ENCODE peak calls at places on chromosome 6, in four cellular contexts. One of them, this sample, is unnamed. For H3K4me1, the result is how much of the 10 kb centered on the place peaks cover.

GRCh38 chr6:17831135-17831534 is 124.4 kb upstream of the NUP153 start:
- DNase-seq in neural progenitor cell: no peak
- DNase-seq in HCT116: no peak
- DNase-seq in PC-3: peak
- DNase-seq in this sample: peak

GRCh38 chr6:135522975-135523692 is 25.6 kb upstream of the AHI1 start:
- DNase-seq in HCT116: no peak
- DNase-seq in PC-3: peak
- DNase-seq in neural progenitor cell: no peak
- DNase-seq in this sample: peak

GRCh38 chr6:158283304-158284005 is 28.8 kb upstream of the TULP4 start:
- DNase-seq in HCT116: no peak
- DNase-seq in neural progenitor cell: peak
- DNase-seq in PC-3: no peak
- DNase-seq in this sample: peak

GRCh38 chr6:12420626-12421025 is 130.5 kb downstream of the EDN1 start:
- DNase-seq in HCT116: no peak
- DNase-seq in neural progenitor cell: peak
- DNase-seq in PC-3: peak
- DNase-seq in this sample: peak

GRCh38 chr6:123898669-123899068 is 95.0 kb downstream of the NKAIN2 start:
- DNase-seq in neural progenitor cell: no peak
- DNase-seq in HCT116: no peak
- DNase-seq in PC-3: no peak
- DNase-seq in this sample: no peak

GRCh38 chr6:89792881-89793280 is 26.7 kb downstream of the MDN1 start:
- DNase-seq in neural progenitor cell: peak
- DNase-seq in HCT116: peak
- DNase-seq in PC-3: peak
- DNase-seq in this sample: peak

GRCh38 chr6:43457643-43458042 is 2.3 kb upstream of the DLK2 start:
- DNase-seq in HCT116: no peak
- DNase-seq in PC-3: peak
- DNase-seq in neural progenitor cell: no peak
- DNase-seq in this sample: no peak

GRCh38 chr6:158837684-158838625 is 18.8 kb upstream of the EZR start:
- DNase-seq in PC-3: no peak
- DNase-seq in HCT116: no peak
- DNase-seq in neural progenitor cell: peak
- DNase-seq in this sample: peak

GRCh38 chr6:140736227-140736626 is 1361.8 kb upstream of the CITED2 start:
- DNase-seq in HCT116: no peak
- DNase-seq in neural progenitor cell: no peak
- DNase-seq in PC-3: no peak
- DNase-seq in this sample: no peak

GRCh38 chr6:143408151-143408786 is 42.2 kb downstream of the ADAT2 start:
- DNase-seq in PC-3: peak
- DNase-seq in HCT116: no peak
- DNase-seq in neural progenitor cell: no peak
- DNase-seq in this sample: no peak

GRCh38 chr6:105993769-105994521 is 92.2 kb upstream of the PRDM1 start:
- DNase-seq in HCT116: no peak
- DNase-seq in neural progenitor cell: peak
- DNase-seq in PC-3: no peak
- DNase-seq in this sample: peak

GRCh38 chr6:24720131-24720603 is 1.2 kb upstream of the C6orf62 start:
- DNase-seq in HCT116: no peak
- DNase-seq in neural progenitor cell: peak
- DNase-seq in PC-3: peak
- DNase-seq in this sample: peak

GRCh38 chr6:40922281-40922680 is 116.7 kb downstream of the UNC5CL start:
- DNase-seq in HCT116: no peak
- DNase-seq in neural progenitor cell: no peak
- DNase-seq in PC-3: peak
- DNase-seq in this sample: peak

GRCh38 chr6:111885373-111886027 is 12.2 kb upstream of the FYN start:
- DNase-seq in neural progenitor cell: no peak
- DNase-seq in HCT116: no peak
- DNase-seq in PC-3: no peak
- DNase-seq in this sample: no peak

GRCh38 chr6:33962186-33962585 is 158.4 kb upstream of the MLN start:
- DNase-seq in HCT116: no peak
- DNase-seq in PC-3: peak
- DNase-seq in neural progenitor cell: no peak
- DNase-seq in this sample: peak

GRCh38 chr6:129297592-129297991 is 412.4 kb downstream of the ARHGAP18 start:
- DNase-seq in PC-3: peak
- DNase-seq in HCT116: no peak
- DNase-seq in neural progenitor cell: no peak
- DNase-seq in this sample: no peak

GRCh38 chr6:106178900-106179299 is 92.8 kb downstream of the PRDM1 start:
- DNase-seq in PC-3: no peak
- DNase-seq in HCT116: no peak
- DNase-seq in neural progenitor cell: no peak
- DNase-seq in this sample: no peak

GRCh38 chr6:132751828-132752227 is 5.9 kb downstream of the VNN2 start:
- DNase-seq in PC-3: no peak
- DNase-seq in HCT116: no peak
- DNase-seq in neural progenitor cell: no peak
- DNase-seq in this sample: no peak

GRCh38 chr6:133973109-133973971 is 20.3 kb downstream of the TBPL1 start:
- DNase-seq in neural progenitor cell: peak
- DNase-seq in HCT116: peak
- DNase-seq in PC-3: peak
- DNase-seq in this sample: peak

DNA sequence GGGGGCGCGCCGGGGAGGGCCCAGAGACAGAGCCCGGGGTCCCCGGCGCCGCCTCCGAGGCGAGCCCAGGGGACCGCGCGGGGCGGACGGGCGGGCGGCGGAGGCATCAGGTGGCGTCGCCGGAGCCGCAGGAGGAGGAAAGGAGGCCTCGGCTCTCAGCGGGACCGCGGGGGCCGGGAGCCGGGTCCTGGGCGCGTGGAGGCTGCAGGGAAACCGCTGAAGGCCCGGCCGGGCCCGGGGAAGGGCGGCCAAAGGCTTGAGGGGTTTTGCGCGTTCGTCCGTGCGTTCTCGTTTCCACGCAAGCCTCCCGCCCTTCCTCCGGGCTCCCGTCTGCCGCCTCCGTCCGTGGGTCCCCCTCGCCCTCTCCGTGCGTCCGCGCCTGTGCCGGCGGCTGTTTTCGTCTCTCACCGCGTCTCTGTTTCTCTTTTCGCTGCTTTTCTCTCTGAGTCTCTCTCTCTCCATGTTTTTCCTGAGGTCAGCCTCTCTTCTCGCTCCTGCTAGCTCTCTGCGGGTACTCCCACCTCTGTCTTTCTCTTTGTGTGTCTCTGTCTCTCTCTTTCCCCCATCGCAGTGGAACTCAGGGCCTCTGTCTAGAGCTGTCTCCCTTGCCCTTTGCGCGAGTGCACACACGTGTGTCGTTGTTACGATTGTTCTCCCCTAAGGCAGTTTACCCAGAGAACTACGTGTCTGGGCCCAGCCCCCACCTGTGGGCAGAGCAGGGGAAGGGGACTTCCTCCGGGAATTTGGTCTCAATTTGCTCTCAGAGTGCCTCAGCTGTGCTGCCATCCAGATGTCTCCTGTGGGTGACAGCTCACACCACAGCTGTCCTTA is 2.1 kb downstream of the IRF4 start:
- DNase-seq in PC-3: no peak
- DNase-seq in neural progenitor cell: peak
- DNase-seq in HCT116: no peak
- DNase-seq in this sample: no peak
- TF ChIP-seq EZH2 in PC-3: no peak
- TF ChIP-seq EZH2 in neural progenitor cell: no peak
- TF ChIP-seq EZH2 in HCT116: no peak
- TF ChIP-seq EZH2 in this sample: no peak

DNA sequence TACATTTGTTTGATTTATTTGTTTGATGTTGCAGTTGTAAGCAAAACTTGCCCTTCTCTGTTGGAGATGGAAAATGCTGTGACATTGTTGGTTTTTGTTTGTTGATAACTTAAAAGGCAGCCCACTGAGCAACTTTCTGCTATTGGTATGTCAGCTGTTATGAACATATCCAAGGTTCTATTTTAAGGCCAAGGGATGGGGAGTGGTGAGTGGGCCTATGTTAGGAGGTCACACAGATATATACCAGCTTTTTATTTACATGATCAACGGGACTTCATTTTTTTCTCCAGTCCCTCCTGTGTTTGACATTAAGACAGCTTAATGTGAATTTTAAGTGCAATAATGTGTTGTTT is 5.8 kb downstream of the QKI start:
- DNase-seq in neural progenitor cell: no peak
- DNase-seq in HCT116: no peak
- DNase-seq in PC-3: no peak
- DNase-seq in this sample: peak
- H3K4me1 ChIP-seq in neural progenitor cell: under half
- H3K4me1 ChIP-seq in HCT116: under half
- H3K4me1 ChIP-seq in PC-3: under half
- H3K4me1 ChIP-seq in this sample: half or more

GRCh38 chr6:150271172-150271500 is 97.7 kb upstream of the IYD start:
- DNase-seq in PC-3: no peak
- DNase-seq in neural progenitor cell: no peak
- DNase-seq in HCT116: no peak
- DNase-seq in this sample: no peak

GRCh38 chr6:150269130-150269856 is 99.5 kb upstream of the IYD start:
- DNase-seq in PC-3: no peak
- DNase-seq in neural progenitor cell: no peak
- DNase-seq in HCT116: no peak
- DNase-seq in this sample: no peak

GRCh38 chr6:150271501-150272263 is 97.1 kb upstream of the IYD start:
- DNase-seq in neural progenitor cell: no peak
- DNase-seq in PC-3: no peak
- DNase-seq in HCT116: no peak
- DNase-seq in this sample: no peak

GRCh38 chr6:150270330-150271052 is 98.3 kb upstream of the IYD start:
- DNase-seq in HCT116: no peak
- DNase-seq in neural progenitor cell: no peak
- DNase-seq in PC-3: no peak
- DNase-seq in this sample: no peak

DNA sequence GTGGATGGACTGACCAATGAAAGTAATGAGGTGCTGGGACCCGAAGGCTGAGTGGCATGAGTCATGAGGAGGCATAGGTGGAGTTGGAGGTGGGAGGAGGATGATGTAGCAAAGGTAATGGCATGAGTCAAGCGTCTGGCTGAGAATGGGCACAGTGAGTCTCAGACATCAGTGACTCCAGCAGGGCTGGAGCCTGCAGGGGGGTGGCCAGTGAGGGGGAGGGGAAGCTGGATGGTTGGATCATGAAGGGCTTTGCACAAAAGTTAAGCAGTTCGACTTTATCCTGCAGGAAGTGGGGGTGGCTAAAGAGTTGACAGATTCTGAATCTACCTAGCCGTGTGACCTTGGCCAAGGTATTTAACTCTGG is 99.0 kb upstream of the IYD start:
- DNase-seq in PC-3: peak
- DNase-seq in HCT116: peak
- DNase-seq in neural progenitor cell: no peak
- DNase-seq in this sample: peak
- TF ChIP-seq EZH2phosphoT487 in PC-3: no peak
- TF ChIP-seq EZH2phosphoT487 in HCT116: no peak
- TF ChIP-seq EZH2phosphoT487 in neural progenitor cell: no peak
- TF ChIP-seq EZH2phosphoT487 in this sample: no peak

DNA sequence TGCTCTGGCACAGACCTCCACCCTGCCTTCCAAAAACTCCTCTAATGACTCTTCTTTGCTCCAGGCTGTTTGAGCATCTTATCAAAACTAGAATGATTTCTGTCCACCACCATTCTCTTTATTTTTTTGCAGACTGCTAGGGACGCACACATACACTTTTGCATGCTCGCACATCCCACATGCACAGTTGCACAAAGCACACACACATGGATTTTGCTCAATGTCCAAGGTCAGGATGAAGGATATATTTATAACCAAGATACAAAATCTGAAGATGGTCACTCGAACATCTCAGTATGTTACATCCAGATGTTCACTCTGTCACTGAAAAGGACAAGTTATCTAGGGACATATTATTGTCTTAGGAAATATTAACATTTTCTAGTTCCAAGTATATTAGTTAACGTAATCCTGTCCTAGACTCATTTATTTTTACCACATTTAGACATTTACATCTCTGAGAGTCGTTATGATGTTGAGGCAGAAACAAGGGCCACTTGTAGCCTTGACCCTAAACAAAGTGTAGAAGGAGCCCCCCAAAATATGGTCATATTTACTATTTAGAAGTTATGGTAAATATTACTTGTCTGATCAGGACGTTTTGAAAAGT is 3.4 kb upstream of the SIM1 start:
- DNase-seq in HCT116: no peak
- DNase-seq in neural progenitor cell: no peak
- DNase-seq in PC-3: no peak
- DNase-seq in this sample: no peak
- TF ChIP-seq EZH2 in HCT116: no peak
- TF ChIP-seq EZH2 in neural progenitor cell: no peak
- TF ChIP-seq EZH2 in PC-3: no peak
- TF ChIP-seq EZH2 in this sample: no peak

This sample was measured in GM23248.